ENCODE peak calls at places on chromosomes 6 and 20, in nine cellular contexts. J is cardiac muscle cell, H is MM.1S, X is mammary epithelial cell, L is keratinocyte, U is A549, Y is GM23338, M is left ventricle myocardium inferior, G is tibial nerve. O is an unnamed sample. For H3K4me1, the result is how much of the 10 kb centered on the place peaks cover.

GRCh38 chr6:816510-817084 is 123.7 kb upstream of the EXOC2 start:
- DNase-seq in M (no peak), U (no peak), Y (no peak), J (no peak), X (no peak), L (no peak), H (no peak), G (no peak), O (no peak)

GRCh38 chr6:132964101-132964867 is 149.9 kb downstream of the RPS12 start:
- DNase-seq in U (no peak), M (no peak), L (no peak), J (no peak), H (peak), Y (no peak), X (no peak), G (no peak), O (no peak)

GRCh38 chr6:90072501-90072900 is 178.2 kb downstream of the GJA10 start:
- DNase-seq in X (peak), Y (no peak), J (no peak), M (no peak), G (no peak), H (no peak), U (no peak), L (no peak), O (no peak)

GRCh38 chr6:169457762-169458161 is 204.1 kb upstream of the THBS2 start:
- DNase-seq in M (no peak), J (no peak), X (no peak), Y (no peak), L (no peak), U (no peak), G (no peak), H (no peak), O (no peak)

GRCh38 chr6:106748547-106749207 is 119.3 kb downstream of the QRSL1 start:
- DNase-seq in L (no peak), U (no peak), G (no peak), X (no peak), M (no peak), Y (peak), J (no peak), H (no peak), O (no peak)

GRCh38 chr6:25478973-25479372 is 173.0 kb upstream of the SCGN start:
- DNase-seq in Y (no peak), J (no peak), X (peak), U (no peak), H (no peak), G (no peak), L (no peak), M (no peak), O (no peak)

GRCh38 chr20:46520976-46521579 is 7.7 kb upstream of the ZNF334 start:
- DNase-seq in X (peak), Y (peak), H (peak), L (peak), G (peak), M (no peak), J (peak), U (peak), O (no peak)

GRCh38 chr6:7730852-7731251 is 5.0 kb downstream of the BMP6 start:
- DNase-seq in H (no peak), L (no peak), G (no peak), X (peak), M (no peak), U (peak), Y (no peak), J (no peak), O (no peak)

GRCh38 chr20:41173161-41173721 is 35.9 kb downstream of the PLCG1 start:
- DNase-seq in G (peak), L (no peak), U (peak), J (peak), Y (peak), H (peak), M (peak), X (peak), O (peak)

GRCh38 chr6:5942591-5942990 is 64.1 kb downstream of the NRN1 start:
- DNase-seq in H (no peak), J (no peak), Y (no peak), M (no peak), G (no peak), L (no peak), U (no peak), X (peak), O (no peak)

GRCh38 chr6:27096834-27097511 is 150.5 kb upstream of the PRSS16 start:
- DNase-seq in G (no peak), H (no peak), U (peak), J (peak), M (no peak), L (peak), Y (peak), X (peak), O (peak)

GRCh38 chr20:4234128-4234527 is 218.8 kb upstream of the RNF24 start:
- DNase-seq in L (no peak), U (no peak), Y (no peak), X (peak), M (no peak), H (no peak), G (no peak), J (no peak), O (no peak)

GRCh38 chr20:21520702-21521595 is 7.1 kb upstream of the NKX2-2 start:
- DNase-seq in G (no peak), H (no peak), Y (peak), U (no peak), J (no peak), X (no peak), M (no peak), L (no peak), O (no peak)

GRCh38 chr20:311603-312002 is 13.7 kb upstream of the SOX12 start:
- DNase-seq in Y (no peak), G (no peak), H (no peak), J (no peak), U (no peak), L (no peak), M (no peak), X (no peak), O (no peak)
- H3K27ac ChIP-seq in Y (no peak), G (no peak), H (no peak), J (no peak), U (no peak), L (peak), M (no peak), X (no peak), O (no peak)

DNA sequence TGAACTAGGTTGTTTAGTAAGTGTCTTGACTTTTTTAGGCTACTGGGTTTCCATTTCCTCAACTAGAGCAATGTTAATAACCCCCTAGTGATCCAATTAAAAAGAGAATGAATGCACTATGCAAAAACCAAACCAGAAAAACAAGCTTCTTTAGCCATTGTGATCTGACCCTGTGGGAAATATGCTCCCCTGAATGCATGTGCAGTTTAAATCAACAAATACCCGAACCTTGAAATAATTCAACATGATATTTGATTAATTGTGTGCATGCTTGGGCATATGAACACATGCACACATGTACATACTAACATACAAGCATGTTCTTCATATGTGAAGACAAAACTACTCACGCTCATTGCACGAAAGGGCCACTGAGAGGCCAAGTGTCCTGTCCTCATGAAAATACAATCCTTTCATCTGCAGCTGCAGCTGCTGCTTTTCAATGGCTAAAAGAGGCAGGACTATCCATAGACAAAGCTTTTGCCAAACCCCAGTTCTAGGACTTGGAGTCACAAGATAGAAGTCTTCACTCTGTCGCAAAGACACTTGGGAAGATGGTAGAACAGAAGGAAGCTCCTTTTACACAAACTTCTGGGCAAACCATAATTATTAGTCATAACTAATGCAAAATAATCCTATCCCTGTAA is 207.1 kb upstream of the POU3F2 start:
- DNase-seq in Y (peak), M (no peak), J (no peak), H (no peak), X (no peak), L (no peak), G (no peak), U (no peak), O (no peak)
- H3K4me1 ChIP-seq in Y (half or more), M (under half), J (under half), H (under half), X (under half), L (under half), G (under half), U (under half), O (under half)

GRCh38 chr6:68094070-68094469 is 541.0 kb upstream of the ADGRB3 start:
- DNase-seq in J (no peak), U (no peak), H (peak), G (no peak), L (no peak), X (no peak), Y (no peak), M (no peak), O (no peak)
- H3K27ac ChIP-seq in J (no peak), U (no peak), H (peak), G (no peak), L (no peak), X (no peak), Y (no peak), M (no peak), O (no peak)

GRCh38 chr20:31953749-31954148 is 1.9 kb upstream of the PDRG1 start:
- DNase-seq in M (no peak), U (no peak), X (no peak), Y (no peak), G (no peak), H (no peak), J (no peak), L (no peak), O (no peak)

GRCh38 chr20:31951530-31952453 is at the start of gene PDRG1:
- DNase-seq in M (peak), U (peak), Y (peak), X (peak), J (peak), G (peak), H (peak), L (peak), O (peak)

GRCh38 chr20:31949877-31950646 is 1.8 kb downstream of the PDRG1 start:
- DNase-seq in X (no peak), G (no peak), H (no peak), Y (no peak), M (no peak), U (no peak), J (no peak), L (no peak), O (no peak)

GRCh38 chr20:31948008-31948407 is 3.8 kb downstream of the PDRG1 start:
- DNase-seq in L (no peak), M (no peak), J (no peak), G (no peak), U (no peak), H (no peak), Y (no peak), X (no peak), O (no peak)

GRCh38 chr20:31951203-31951529 is 680 bp downstream of the PDRG1 start:
- DNase-seq in U (no peak), L (no peak), Y (no peak), X (no peak), J (no peak), G (no peak), H (no peak), M (no peak), O (no peak)
- H3K4me1 ChIP-seq in U (under half), L (under half), Y (under half), X (under half), J (under half), G (under half), H (under half), M (under half), O (under half)

O was measured in upper lobe of right lung.